ENCODE peak calls at places on chromosomes 4 and X, in five cellular contexts. H is Right ventricle myocardium inferior, U is HEK293T, B is HCEC 1CT, J is nucleus accumbens. P is an unnamed sample.

GRCh38 chrX:154355776-154356140 is 18.7 kb downstream of the FLNA start:
- DNase-seq in H (no peak), U (no peak), B (peak; percentile 3), J (no peak), P (no peak)

GRCh38 chrX:74656079-74656745 is 41.8 kb upstream of the RLIM start:
- DNase-seq in H (no peak), U (no peak), B (no peak), J (no peak), P (peak; percentile 30)

GRCh38 chr4:41106694-41107419 is 107.5 kb downstream of the APBB2 start:
- DNase-seq in H (no peak), U (no peak), B (no peak), J (no peak), P (no peak)

GRCh38 chr4:186472948-186473347 is 82.4 kb downstream of the MTNR1A start:
- DNase-seq in H (no peak), U (peak; percentile 8), B (peak; percentile 3), J (no peak), P (peak; percentile 15)

GRCh38 chr4:121376541-121376940 is 4.3 kb downstream of the QRFPR start:
- DNase-seq in H (no peak), U (no peak), B (no peak), J (no peak), P (no peak)

GRCh38 chr4:21806991-21807390 is 141.6 kb downstream of the KCNIP4 start:
- DNase-seq in H (no peak), U (no peak), B (peak; percentile 17), J (no peak), P (no peak)

GRCh38 chrX:124406294-124407013 is 60.1 kb downstream of the SH2D1A start:
- DNase-seq in H (no peak), U (peak; percentile 80), B (peak; percentile 17), J (peak; percentile 25), P (peak; percentile 73)

GRCh38 chrX:7286461-7286860 is 138.5 kb upstream of the PUDP start:
- DNase-seq in H (no peak), U (no peak), B (peak; percentile 1), J (no peak), P (no peak)

GRCh38 chr4:28310926-28311325 is 1450.3 kb downstream of the STIM2 start:
- DNase-seq in H (no peak), U (no peak), B (peak; percentile 7), J (no peak), P (no peak)

GRCh38 chrX:155216940-155217450 is 735 bp downstream of the VBP1 start:
- DNase-seq in H (no peak), U (peak; percentile 21), B (no peak), J (no peak), P (peak; percentile 24)

P was measured in HS-5.